ENCODE peak calls at places on chromosomes 12 and 14, in nine cellular contexts. K is posterior vena cava, Z is fibroblast of mammary gland, U is kidney tubule cell, W is hypothalamus, B is ureter, J is Daoy, S is HEK293T, O is NCI-H774. G is an unnamed sample.

GRCh38 chr14:74595006-74595735 is 16.9 kb downstream of the LTBP2 start:
- DNase-seq in U (no peak), Z (peak; percentile 89), J (peak; percentile 80), W (no peak), B (no peak), K (peak; percentile 95), S (no peak), O (no peak), G (no peak)

GRCh38 chr14:51342226-51342625 is 102.2 kb downstream of the TMX1 start:
- DNase-seq in K (no peak), U (peak; percentile 75), B (no peak), O (peak; percentile 42), J (peak; percentile 78), S (no peak), W (no peak), Z (no peak), G (no peak)

GRCh38 chr12:54082402-54082892 is 28.8 kb downstream of the HOXC4 start:
- DNase-seq in J (peak; percentile 13), O (peak; percentile 8), K (no peak), B (no peak), U (peak; percentile 53), S (peak; percentile 38), W (no peak), Z (peak; percentile 57), G (no peak)

GRCh38 chr12:68331500-68331868 is 678 bp downstream of the MDM1 start:
- DNase-seq in Z (no peak), O (no peak), W (no peak), S (peak; percentile 13), U (peak; percentile 30), J (no peak), B (no peak), K (no peak), G (no peak)

GRCh38 chr12:109582636-109583035 is 9.0 kb downstream of the MVK start:
- DNase-seq in O (no peak), J (no peak), W (no peak), B (peak; percentile 72), K (no peak), U (peak; percentile 67), Z (no peak), S (no peak), G (no peak)

GRCh38 chr12:130440411-130441080 is 102.9 kb downstream of the PIWIL1 start:
- DNase-seq in B (no peak), J (no peak), U (no peak), S (no peak), O (no peak), K (peak; percentile 53), Z (no peak), W (no peak), G (no peak)

GRCh38 chr12:46887870-46888269 is 62.1 kb upstream of the SLC38A4 start:
- DNase-seq in S (no peak), B (no peak), K (no peak), Z (no peak), J (no peak), O (no peak), W (no peak), U (no peak), G (no peak)

GRCh38 chr14:97878727-97879126 is 1081.5 kb downstream of the VRK1 start:
- DNase-seq in U (no peak), J (no peak), B (peak; percentile 48), K (no peak), W (no peak), Z (peak; percentile 49), O (no peak), S (no peak), G (peak; percentile 69)

GRCh38 chr14:92463141-92463540 is 50.4 kb upstream of the RIN3 start:
- DNase-seq in O (no peak), J (no peak), W (no peak), Z (no peak), K (peak; percentile 51), S (no peak), B (peak; percentile 37), U (no peak), G (peak; percentile 50)

GRCh38 chr12:2355198-2355597 is 302.4 kb downstream of the CACNA1C start:
- DNase-seq in O (no peak), W (no peak), Z (no peak), J (no peak), U (no peak), B (no peak), K (no peak), S (no peak), G (no peak)

GRCh38 chr12:41188841-41189394 is 798 bp downstream of the PDZRN4 start:
- DNase-seq in O (no peak), B (no peak), U (no peak), Z (no peak), K (no peak), W (no peak), S (peak; percentile 15), J (no peak), G (no peak)

GRCh38 chr14:36508418-36509051 is 11.5 kb downstream of the NKX2-1 start:
- DNase-seq in Z (no peak), S (no peak), J (peak; percentile 58), K (no peak), B (no peak), U (no peak), W (no peak), O (no peak), G (no peak)

GRCh38 chr12:50581226-50582184 is 76.7 kb downstream of the DIP2B start:
- DNase-seq in Z (peak; percentile 76), O (no peak), J (peak; percentile 89), B (peak; percentile 62), U (peak; percentile 87), S (no peak), W (no peak), K (no peak), G (no peak)

GRCh38 chr12:7161811-7162210 is 27.7 kb upstream of the PEX5 start:
- DNase-seq in W (no peak), O (no peak), J (no peak), Z (peak; percentile 43), K (no peak), S (no peak), U (no peak), B (no peak), G (no peak)

GRCh38 chr14:29663281-29663801 is 264.3 kb downstream of the PRKD1 start:
- DNase-seq in K (no peak), Z (peak; percentile 46), S (no peak), B (no peak), J (no peak), W (no peak), O (no peak), U (no peak), G (no peak)

GRCh38 chr14:43754838-43755237 is 752.2 kb downstream of the FSCB start:
- DNase-seq in U (no peak), B (no peak), W (no peak), Z (no peak), O (no peak), J (no peak), S (no peak), K (no peak), G (no peak)

GRCh38 chr12:76470028-76470939 is 89.3 kb downstream of the OSBPL8 start:
- DNase-seq in U (peak; percentile 84), S (peak; percentile 14), O (no peak), K (no peak), W (no peak), J (peak; percentile 79), Z (peak; percentile 86), B (no peak), G (no peak)

G was measured in right atrium auricular region.